ENCODE peak calls at places on chromosomes 4 and X, in ten cellular contexts. One of them, this sample, is unnamed.
A peak's percentile ranks its signal among the peaks of the same experiment; 100 is the strongest.

GRCh38 chrX:42602566-42602965 is 175.4 kb downstream of the PPP1R2C start:
- DNase-seq in activated CD4-positive, alpha-beta T cell treated with anti-CD3 and anti-CD28 coated beads, Interleukin-2, amount 10 ng/mL, durations not matched to agents 7 days and 5 days: no peak
- DNase-seq in stimulated activated CD8-positive, alpha-beta memory T cell treated with anti-CD3 and anti-CD28 coated beads, Interleukin-12 subunit alpha, Interleukin-12 subunit beta, amount 100 ng/mL, for 4 hours: no peak
- DNase-seq in A549: no peak
- DNase-seq in heart left ventricle: no peak
- DNase-seq in putamen: no peak
- DNase-seq in NCI-H1092: no peak
- DNase-seq in activated naive CD4-positive, alpha-beta T cell treated with anti-CD3 and anti-CD28 coated beads, Interleukin-2, amount 10 ng/mL, durations not matched to agents 7 days and 5 days: no peak
- DNase-seq in H54: no peak
- DNase-seq in pancreas: no peak
- DNase-seq in this sample: no peak

GRCh38 chrX:132442674-132443073 is 46.2 kb downstream of the MBNL3 start:
- DNase-seq in activated CD4-positive, alpha-beta T cell treated with anti-CD3 and anti-CD28 coated beads, Interleukin-2, amount 10 ng/mL, durations not matched to agents 7 days and 5 days: no peak
- DNase-seq in stimulated activated CD8-positive, alpha-beta memory T cell treated with anti-CD3 and anti-CD28 coated beads, Interleukin-12 subunit alpha, Interleukin-12 subunit beta, amount 100 ng/mL, for 4 hours: no peak
- DNase-seq in A549: no peak
- DNase-seq in heart left ventricle: no peak
- DNase-seq in putamen: no peak
- DNase-seq in NCI-H1092: no peak
- DNase-seq in activated naive CD4-positive, alpha-beta T cell treated with anti-CD3 and anti-CD28 coated beads, Interleukin-2, amount 10 ng/mL, durations not matched to agents 7 days and 5 days: no peak
- DNase-seq in H54: no peak
- DNase-seq in pancreas: no peak
- DNase-seq in this sample: no peak

GRCh38 chrX:131081772-131082755 is 23.9 kb downstream of the ARHGAP36 start:
- DNase-seq in activated CD4-positive, alpha-beta T cell treated with anti-CD3 and anti-CD28 coated beads, Interleukin-2, amount 10 ng/mL, durations not matched to agents 7 days and 5 days: no peak
- DNase-seq in stimulated activated CD8-positive, alpha-beta memory T cell treated with anti-CD3 and anti-CD28 coated beads, Interleukin-12 subunit alpha, Interleukin-12 subunit beta, amount 100 ng/mL, for 4 hours: no peak
- DNase-seq in A549: no peak
- DNase-seq in heart left ventricle: no peak
- DNase-seq in putamen: no peak
- DNase-seq in NCI-H1092: no peak
- DNase-seq in activated naive CD4-positive, alpha-beta T cell treated with anti-CD3 and anti-CD28 coated beads, Interleukin-2, amount 10 ng/mL, durations not matched to agents 7 days and 5 days: no peak
- DNase-seq in H54: no peak
- DNase-seq in pancreas: no peak
- DNase-seq in this sample: no peak

GRCh38 chr4:108906866-108907367 is 144.1 kb upstream of the ETNPPL start:
- DNase-seq in activated CD4-positive, alpha-beta T cell treated with anti-CD3 and anti-CD28 coated beads, Interleukin-2, amount 10 ng/mL, durations not matched to agents 7 days and 5 days: no peak
- DNase-seq in stimulated activated CD8-positive, alpha-beta memory T cell treated with anti-CD3 and anti-CD28 coated beads, Interleukin-12 subunit alpha, Interleukin-12 subunit beta, amount 100 ng/mL, for 4 hours: no peak
- DNase-seq in A549: no peak
- DNase-seq in heart left ventricle: no peak
- DNase-seq in putamen: no peak
- DNase-seq in NCI-H1092: no peak
- DNase-seq in activated naive CD4-positive, alpha-beta T cell treated with anti-CD3 and anti-CD28 coated beads, Interleukin-2, amount 10 ng/mL, durations not matched to agents 7 days and 5 days: no peak
- DNase-seq in H54: no peak
- DNase-seq in pancreas: no peak
- DNase-seq in this sample: no peak

GRCh38 chrX:9757366-9757765 is 8.3 kb downstream of the GPR143 start:
- DNase-seq in activated CD4-positive, alpha-beta T cell treated with anti-CD3 and anti-CD28 coated beads, Interleukin-2, amount 10 ng/mL, durations not matched to agents 7 days and 5 days: no peak
- DNase-seq in stimulated activated CD8-positive, alpha-beta memory T cell treated with anti-CD3 and anti-CD28 coated beads, Interleukin-12 subunit alpha, Interleukin-12 subunit beta, amount 100 ng/mL, for 4 hours: no peak
- DNase-seq in A549: no peak
- DNase-seq in heart left ventricle: no peak
- DNase-seq in putamen: no peak
- DNase-seq in NCI-H1092: no peak
- DNase-seq in activated naive CD4-positive, alpha-beta T cell treated with anti-CD3 and anti-CD28 coated beads, Interleukin-2, amount 10 ng/mL, durations not matched to agents 7 days and 5 days: no peak
- DNase-seq in H54: no peak
- DNase-seq in pancreas: no peak
- DNase-seq in this sample: no peak

GRCh38 chrX:48831909-48832291 is 3.5 kb downstream of the PCSK1N start:
- DNase-seq in activated CD4-positive, alpha-beta T cell treated with anti-CD3 and anti-CD28 coated beads, Interleukin-2, amount 10 ng/mL, durations not matched to agents 7 days and 5 days: no peak
- DNase-seq in stimulated activated CD8-positive, alpha-beta memory T cell treated with anti-CD3 and anti-CD28 coated beads, Interleukin-12 subunit alpha, Interleukin-12 subunit beta, amount 100 ng/mL, for 4 hours: no peak
- DNase-seq in A549: no peak
- DNase-seq in heart left ventricle: no peak
- DNase-seq in putamen: no peak
- DNase-seq in NCI-H1092: no peak
- DNase-seq in activated naive CD4-positive, alpha-beta T cell treated with anti-CD3 and anti-CD28 coated beads, Interleukin-2, amount 10 ng/mL, durations not matched to agents 7 days and 5 days: no peak
- DNase-seq in H54: no peak
- DNase-seq in pancreas: no peak
- DNase-seq in this sample: no peak

GRCh38 chrX:42129022-42129421 is 205.7 kb upstream of the CASK start:
- DNase-seq in activated CD4-positive, alpha-beta T cell treated with anti-CD3 and anti-CD28 coated beads, Interleukin-2, amount 10 ng/mL, durations not matched to agents 7 days and 5 days: no peak
- DNase-seq in stimulated activated CD8-positive, alpha-beta memory T cell treated with anti-CD3 and anti-CD28 coated beads, Interleukin-12 subunit alpha, Interleukin-12 subunit beta, amount 100 ng/mL, for 4 hours: no peak
- DNase-seq in A549: no peak
- DNase-seq in heart left ventricle: no peak
- DNase-seq in putamen: no peak
- DNase-seq in NCI-H1092: no peak
- DNase-seq in activated naive CD4-positive, alpha-beta T cell treated with anti-CD3 and anti-CD28 coated beads, Interleukin-2, amount 10 ng/mL, durations not matched to agents 7 days and 5 days: no peak
- DNase-seq in H54: no peak
- DNase-seq in pancreas: no peak
- DNase-seq in this sample: no peak

GRCh38 chr4:142777045-142777743 is 68.9 kb downstream of the INPP4B start:
- DNase-seq in activated CD4-positive, alpha-beta T cell treated with anti-CD3 and anti-CD28 coated beads, Interleukin-2, amount 10 ng/mL, durations not matched to agents 7 days and 5 days: no peak
- DNase-seq in stimulated activated CD8-positive, alpha-beta memory T cell treated with anti-CD3 and anti-CD28 coated beads, Interleukin-12 subunit alpha, Interleukin-12 subunit beta, amount 100 ng/mL, for 4 hours: no peak
- DNase-seq in A549: no peak
- DNase-seq in heart left ventricle: no peak
- DNase-seq in putamen: no peak
- DNase-seq in NCI-H1092: no peak
- DNase-seq in activated naive CD4-positive, alpha-beta T cell treated with anti-CD3 and anti-CD28 coated beads, Interleukin-2, amount 10 ng/mL, durations not matched to agents 7 days and 5 days: no peak
- DNase-seq in H54: no peak
- DNase-seq in pancreas: peak; percentile 24
- DNase-seq in this sample: no peak

GRCh38 chr4:156829194-156829593 is 142.4 kb downstream of the PDGFC start:
- DNase-seq in activated CD4-positive, alpha-beta T cell treated with anti-CD3 and anti-CD28 coated beads, Interleukin-2, amount 10 ng/mL, durations not matched to agents 7 days and 5 days: no peak
- DNase-seq in stimulated activated CD8-positive, alpha-beta memory T cell treated with anti-CD3 and anti-CD28 coated beads, Interleukin-12 subunit alpha, Interleukin-12 subunit beta, amount 100 ng/mL, for 4 hours: no peak
- DNase-seq in A549: no peak
- DNase-seq in heart left ventricle: no peak
- DNase-seq in putamen: no peak
- DNase-seq in NCI-H1092: no peak
- DNase-seq in activated naive CD4-positive, alpha-beta T cell treated with anti-CD3 and anti-CD28 coated beads, Interleukin-2, amount 10 ng/mL, durations not matched to agents 7 days and 5 days: no peak
- DNase-seq in H54: no peak
- DNase-seq in pancreas: no peak
- DNase-seq in this sample: no peak

GRCh38 chrX:115021121-115021520 is 3.7 kb upstream of the IL13RA2 start:
- DNase-seq in activated CD4-positive, alpha-beta T cell treated with anti-CD3 and anti-CD28 coated beads, Interleukin-2, amount 10 ng/mL, durations not matched to agents 7 days and 5 days: no peak
- DNase-seq in stimulated activated CD8-positive, alpha-beta memory T cell treated with anti-CD3 and anti-CD28 coated beads, Interleukin-12 subunit alpha, Interleukin-12 subunit beta, amount 100 ng/mL, for 4 hours: no peak
- DNase-seq in A549: no peak
- DNase-seq in heart left ventricle: no peak
- DNase-seq in putamen: no peak
- DNase-seq in NCI-H1092: no peak
- DNase-seq in activated naive CD4-positive, alpha-beta T cell treated with anti-CD3 and anti-CD28 coated beads, Interleukin-2, amount 10 ng/mL, durations not matched to agents 7 days and 5 days: no peak
- DNase-seq in H54: no peak
- DNase-seq in pancreas: no peak
- DNase-seq in this sample: no peak

GRCh38 chr4:7929530-7929951 is 10.1 kb downstream of the AFAP1 start:
- DNase-seq in activated CD4-positive, alpha-beta T cell treated with anti-CD3 and anti-CD28 coated beads, Interleukin-2, amount 10 ng/mL, durations not matched to agents 7 days and 5 days: no peak
- DNase-seq in stimulated activated CD8-positive, alpha-beta memory T cell treated with anti-CD3 and anti-CD28 coated beads, Interleukin-12 subunit alpha, Interleukin-12 subunit beta, amount 100 ng/mL, for 4 hours: no peak
- DNase-seq in A549: peak; percentile 32
- DNase-seq in heart left ventricle: no peak
- DNase-seq in putamen: peak; percentile 38
- DNase-seq in NCI-H1092: no peak
- DNase-seq in activated naive CD4-positive, alpha-beta T cell treated with anti-CD3 and anti-CD28 coated beads, Interleukin-2, amount 10 ng/mL, durations not matched to agents 7 days and 5 days: no peak
- DNase-seq in H54: peak; percentile 61
- DNase-seq in pancreas: peak; percentile 53
- DNase-seq in this sample: no peak

GRCh38 chr4:123599061-123599919 is 202.7 kb downstream of the SPRY1 start:
- DNase-seq in activated CD4-positive, alpha-beta T cell treated with anti-CD3 and anti-CD28 coated beads, Interleukin-2, amount 10 ng/mL, durations not matched to agents 7 days and 5 days: no peak
- DNase-seq in stimulated activated CD8-positive, alpha-beta memory T cell treated with anti-CD3 and anti-CD28 coated beads, Interleukin-12 subunit alpha, Interleukin-12 subunit beta, amount 100 ng/mL, for 4 hours: no peak
- DNase-seq in A549: no peak
- DNase-seq in heart left ventricle: no peak
- DNase-seq in putamen: no peak
- DNase-seq in NCI-H1092: no peak
- DNase-seq in activated naive CD4-positive, alpha-beta T cell treated with anti-CD3 and anti-CD28 coated beads, Interleukin-2, amount 10 ng/mL, durations not matched to agents 7 days and 5 days: no peak
- DNase-seq in H54: no peak
- DNase-seq in pancreas: no peak
- DNase-seq in this sample: no peak

GRCh38 chr4:8015512-8015911 is 75.9 kb upstream of the AFAP1 start:
- DNase-seq in activated CD4-positive, alpha-beta T cell treated with anti-CD3 and anti-CD28 coated beads, Interleukin-2, amount 10 ng/mL, durations not matched to agents 7 days and 5 days: no peak
- DNase-seq in stimulated activated CD8-positive, alpha-beta memory T cell treated with anti-CD3 and anti-CD28 coated beads, Interleukin-12 subunit alpha, Interleukin-12 subunit beta, amount 100 ng/mL, for 4 hours: no peak
- DNase-seq in A549: peak; percentile 16
- DNase-seq in heart left ventricle: no peak
- DNase-seq in putamen: no peak
- DNase-seq in NCI-H1092: no peak
- DNase-seq in activated naive CD4-positive, alpha-beta T cell treated with anti-CD3 and anti-CD28 coated beads, Interleukin-2, amount 10 ng/mL, durations not matched to agents 7 days and 5 days: no peak
- DNase-seq in H54: no peak
- DNase-seq in pancreas: no peak
- DNase-seq in this sample: no peak

GRCh38 chrX:150704030-150704613 is 10.9 kb downstream of the MTMR1 start:
- DNase-seq in activated CD4-positive, alpha-beta T cell treated with anti-CD3 and anti-CD28 coated beads, Interleukin-2, amount 10 ng/mL, durations not matched to agents 7 days and 5 days: no peak
- DNase-seq in stimulated activated CD8-positive, alpha-beta memory T cell treated with anti-CD3 and anti-CD28 coated beads, Interleukin-12 subunit alpha, Interleukin-12 subunit beta, amount 100 ng/mL, for 4 hours: no peak
- DNase-seq in A549: no peak
- DNase-seq in heart left ventricle: no peak
- DNase-seq in putamen: no peak
- DNase-seq in NCI-H1092: no peak
- DNase-seq in activated naive CD4-positive, alpha-beta T cell treated with anti-CD3 and anti-CD28 coated beads, Interleukin-2, amount 10 ng/mL, durations not matched to agents 7 days and 5 days: no peak
- DNase-seq in H54: no peak
- DNase-seq in pancreas: no peak
- DNase-seq in this sample: no peak

GRCh38 chr4:6391852-6392188 is 80.6 kb downstream of the PPP2R2C start:
- DNase-seq in activated CD4-positive, alpha-beta T cell treated with anti-CD3 and anti-CD28 coated beads, Interleukin-2, amount 10 ng/mL, durations not matched to agents 7 days and 5 days: no peak
- DNase-seq in stimulated activated CD8-positive, alpha-beta memory T cell treated with anti-CD3 and anti-CD28 coated beads, Interleukin-12 subunit alpha, Interleukin-12 subunit beta, amount 100 ng/mL, for 4 hours: no peak
- DNase-seq in A549: peak; percentile 13
- DNase-seq in heart left ventricle: no peak
- DNase-seq in putamen: no peak
- DNase-seq in NCI-H1092: no peak
- DNase-seq in activated naive CD4-positive, alpha-beta T cell treated with anti-CD3 and anti-CD28 coated beads, Interleukin-2, amount 10 ng/mL, durations not matched to agents 7 days and 5 days: no peak
- DNase-seq in H54: no peak
- DNase-seq in pancreas: no peak
- DNase-seq in this sample: no peak

GRCh38 chrX:12709047-12709446 is 82.2 kb upstream of the PRPS2 start:
- DNase-seq in activated CD4-positive, alpha-beta T cell treated with anti-CD3 and anti-CD28 coated beads, Interleukin-2, amount 10 ng/mL, durations not matched to agents 7 days and 5 days: no peak
- DNase-seq in stimulated activated CD8-positive, alpha-beta memory T cell treated with anti-CD3 and anti-CD28 coated beads, Interleukin-12 subunit alpha, Interleukin-12 subunit beta, amount 100 ng/mL, for 4 hours: no peak
- DNase-seq in A549: no peak
- DNase-seq in heart left ventricle: no peak
- DNase-seq in putamen: no peak
- DNase-seq in NCI-H1092: no peak
- DNase-seq in activated naive CD4-positive, alpha-beta T cell treated with anti-CD3 and anti-CD28 coated beads, Interleukin-2, amount 10 ng/mL, durations not matched to agents 7 days and 5 days: peak; percentile 45
- DNase-seq in H54: no peak
- DNase-seq in pancreas: no peak
- DNase-seq in this sample: no peak

GRCh38 chr4:40594261-40595178 is 35.1 kb downstream of the RBM47 start:
- DNase-seq in activated CD4-positive, alpha-beta T cell treated with anti-CD3 and anti-CD28 coated beads, Interleukin-2, amount 10 ng/mL, durations not matched to agents 7 days and 5 days: no peak
- DNase-seq in stimulated activated CD8-positive, alpha-beta memory T cell treated with anti-CD3 and anti-CD28 coated beads, Interleukin-12 subunit alpha, Interleukin-12 subunit beta, amount 100 ng/mL, for 4 hours: no peak
- DNase-seq in A549: peak; percentile 66
- DNase-seq in heart left ventricle: no peak
- DNase-seq in putamen: no peak
- DNase-seq in NCI-H1092: no peak
- DNase-seq in activated naive CD4-positive, alpha-beta T cell treated with anti-CD3 and anti-CD28 coated beads, Interleukin-2, amount 10 ng/mL, durations not matched to agents 7 days and 5 days: no peak
- DNase-seq in H54: peak; percentile 39
- DNase-seq in pancreas: no peak
- DNase-seq in this sample: no peak

GRCh38 chr4:104532677-104533076 is 38.0 kb upstream of the CXXC4 start:
- DNase-seq in activated CD4-positive, alpha-beta T cell treated with anti-CD3 and anti-CD28 coated beads, Interleukin-2, amount 10 ng/mL, durations not matched to agents 7 days and 5 days: no peak
- DNase-seq in stimulated activated CD8-positive, alpha-beta memory T cell treated with anti-CD3 and anti-CD28 coated beads, Interleukin-12 subunit alpha, Interleukin-12 subunit beta, amount 100 ng/mL, for 4 hours: no peak
- DNase-seq in A549: no peak
- DNase-seq in heart left ventricle: no peak
- DNase-seq in putamen: no peak
- DNase-seq in NCI-H1092: no peak
- DNase-seq in activated naive CD4-positive, alpha-beta T cell treated with anti-CD3 and anti-CD28 coated beads, Interleukin-2, amount 10 ng/mL, durations not matched to agents 7 days and 5 days: no peak
- DNase-seq in H54: no peak
- DNase-seq in pancreas: no peak
- DNase-seq in this sample: no peak

GRCh38 chr4:36226430-36227227 is 17.7 kb downstream of the ARAP2 start:
- DNase-seq in activated CD4-positive, alpha-beta T cell treated with anti-CD3 and anti-CD28 coated beads, Interleukin-2, amount 10 ng/mL, durations not matched to agents 7 days and 5 days: no peak
- DNase-seq in stimulated activated CD8-positive, alpha-beta memory T cell treated with anti-CD3 and anti-CD28 coated beads, Interleukin-12 subunit alpha, Interleukin-12 subunit beta, amount 100 ng/mL, for 4 hours: no peak
- DNase-seq in A549: no peak
- DNase-seq in heart left ventricle: no peak
- DNase-seq in putamen: no peak
- DNase-seq in NCI-H1092: no peak
- DNase-seq in activated naive CD4-positive, alpha-beta T cell treated with anti-CD3 and anti-CD28 coated beads, Interleukin-2, amount 10 ng/mL, durations not matched to agents 7 days and 5 days: no peak
- DNase-seq in H54: no peak
- DNase-seq in pancreas: no peak
- DNase-seq in this sample: no peak